ENCODE peak calls at places on chromosomes 12 and 14, in seven cellular contexts. E is pancreas; C is stomach; A is spleen; Q is cardiac muscle cell; G is CD8-positive, alpha-beta T cell; O is left lung. F is an unnamed sample.
A peak's percentile ranks its signal among the peaks of the same experiment; 100 is the strongest.

GRCh38 chr12:19154696-19155095 is 25.2 kb downstream of the PLEKHA5 start:
- DNase-seq in Q (no peak), C (no peak), E (no peak), A (no peak), O (no peak), G (no peak), F (no peak)

GRCh38 chr12:28278499-28278898 is 88.2 kb downstream of the CCDC91 start:
- DNase-seq in C (no peak), Q (no peak), O (no peak), G (no peak), E (no peak), A (no peak), F (no peak)

GRCh38 chr12:101038289-101038871 is 171.7 kb downstream of the SLC5A8 start:
- DNase-seq in C (no peak), Q (no peak), A (no peak), O (no peak), E (no peak), G (no peak), F (no peak)

GRCh38 chr12:30822385-30823139 is 67.8 kb upstream of the CAPRIN2 start:
- DNase-seq in O (peak; percentile 77), C (peak; percentile 79), A (peak; percentile 86), G (peak; percentile 23), Q (peak; percentile 71), E (peak; percentile 87), F (peak; percentile 81)

GRCh38 chr14:22418631-22419030 is 170.4 kb downstream of the DAD1 start:
- DNase-seq in G (no peak), A (no peak), C (no peak), Q (no peak), O (no peak), E (no peak), F (no peak)

GRCh38 chr12:94211011-94211410 is 62.6 kb downstream of the PLXNC1 start:
- DNase-seq in G (no peak), E (no peak), O (no peak), A (no peak), Q (no peak), C (no peak), F (no peak)

GRCh38 chr12:11793896-11794295 is 144.4 kb downstream of the ETV6 start:
- DNase-seq in E (no peak), Q (peak; percentile 76), C (no peak), A (no peak), G (no peak), O (no peak), F (no peak)

GRCh38 chr12:1171657-1172056 is 180.6 kb downstream of the ERC1 start:
- DNase-seq in G (no peak), O (no peak), Q (peak; percentile 71), A (no peak), C (no peak), E (no peak), F (no peak)

GRCh38 chr12:4857472-4858291 is 52.0 kb upstream of the KCNA1 start:
- DNase-seq in G (peak; percentile 65), C (peak; percentile 78), Q (peak; percentile 87), O (peak; percentile 47), A (peak; percentile 85), E (peak; percentile 85), F (peak; percentile 79)

GRCh38 chr14:93960108-93960475 is 16.3 kb downstream of the ASB2 start:
- DNase-seq in G (no peak), O (no peak), C (no peak), A (no peak), Q (no peak), E (no peak), F (no peak)

GRCh38 chr14:83992857-83993256 is 1537.1 kb upstream of the FLRT2 start:
- DNase-seq in A (no peak), Q (no peak), E (no peak), C (no peak), O (no peak), G (no peak), F (no peak)

GRCh38 chr12:108696996-108697290 is 34.4 kb downstream of the CORO1C start:
- DNase-seq in O (no peak), E (no peak), G (no peak), C (no peak), Q (no peak), A (no peak), F (no peak)

GRCh38 chr14:71139058-71139946 is 232.0 kb downstream of the PCNX1 start:
- DNase-seq in O (peak; percentile 53), E (peak; percentile 76), A (peak; percentile 87), Q (peak; percentile 66), G (peak; percentile 66), C (peak; percentile 54), F (peak; percentile 34)

GRCh38 chr14:101070540-101071492 is 167.3 kb upstream of the RTL1 start:
- DNase-seq in G (no peak), E (peak; percentile 49), O (peak; percentile 24), Q (no peak), C (peak; percentile 5), A (peak; percentile 73), F (peak; percentile 4)

GRCh38 chr14:42736408-42736807 is 1129.7 kb downstream of the LRFN5 start:
- DNase-seq in O (no peak), A (no peak), C (no peak), E (no peak), Q (no peak), G (no peak), F (no peak)

GRCh38 chr12:14577344-14577743 is 9.7 kb upstream of the PLBD1 start:
- DNase-seq in O (no peak), A (no peak), Q (no peak), E (no peak), C (no peak), G (no peak), F (no peak)

GRCh38 chr14:93160353-93160801 is 24.3 kb downstream of the MOAP1 start:
- DNase-seq in Q (peak; percentile 22), C (no peak), A (no peak), E (no peak), O (no peak), G (no peak), F (no peak)

GRCh38 chr12:10030446-10030845 is at the start of gene CLEC9A:
- DNase-seq in C (no peak), E (no peak), Q (no peak), A (peak; percentile 73), G (no peak), O (no peak), F (no peak)

GRCh38 chr12:10031318-10031717 is 836 bp downstream of the CLEC9A start:
- DNase-seq in E (no peak), C (no peak), G (no peak), Q (no peak), A (no peak), O (no peak), F (no peak)

GRCh38 chr12:10031771-10032175 is 1.3 kb downstream of the CLEC9A start:
- DNase-seq in O (no peak), Q (no peak), G (no peak), C (no peak), A (no peak), E (no peak), F (no peak)

DNA sequence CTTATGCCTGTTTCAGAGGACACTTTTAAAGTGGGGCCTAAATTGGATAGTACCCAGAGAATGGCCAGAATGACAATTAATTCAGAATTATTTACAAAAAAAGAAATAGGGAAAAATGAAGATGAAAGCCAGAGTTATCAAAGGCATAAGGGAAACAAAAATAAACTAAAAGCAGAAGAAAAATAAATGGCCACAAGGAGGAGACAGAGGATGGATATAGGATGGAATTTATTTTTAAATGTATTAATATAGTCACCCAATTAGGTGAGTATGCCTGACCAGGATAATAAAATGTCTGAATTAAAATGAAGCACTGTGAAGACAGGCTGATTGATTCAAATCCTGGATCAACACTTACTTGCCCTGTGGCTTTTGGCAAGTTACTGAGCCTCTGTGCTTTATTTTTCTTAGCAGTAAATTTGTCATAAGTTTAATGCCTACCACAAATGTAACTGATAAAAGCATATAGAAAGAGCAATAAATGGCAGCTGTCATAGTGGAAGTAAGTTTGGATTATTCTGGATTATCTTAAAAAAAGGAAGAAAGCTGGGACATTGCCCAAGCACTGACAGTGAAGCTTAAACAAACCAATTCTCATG is 3.4 kb downstream of the CLEC9A start:
- DNase-seq in C (no peak), O (no peak), Q (no peak), A (no peak), E (no peak), G (no peak), F (no peak)
- TF ChIP-seq CTCF in C (no peak), O (no peak), Q (no peak), A (no peak), E (no peak), G (peak; percentile 31), F (no peak)

DNA sequence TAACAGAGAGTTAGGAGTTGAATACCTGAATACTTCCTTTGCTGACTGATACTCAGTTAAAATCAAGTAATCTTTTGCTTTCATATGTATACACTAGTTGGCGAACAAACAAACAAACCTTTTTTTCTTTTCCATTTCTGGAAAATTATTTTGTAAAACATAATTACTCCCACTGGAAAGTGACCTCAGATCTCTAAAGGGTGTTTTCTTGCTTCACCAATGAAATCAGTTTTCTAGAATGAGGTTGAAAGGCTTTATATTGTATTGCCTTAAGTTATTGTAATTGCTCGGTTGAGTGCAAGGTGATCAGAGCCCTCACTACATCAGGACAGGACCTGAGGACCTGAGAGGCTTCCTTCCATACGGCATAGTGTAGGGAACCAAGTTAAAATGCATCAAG is at the start of gene OR4K1:
- DNase-seq in E (no peak), C (no peak), G (no peak), Q (no peak), A (no peak), O (no peak), F (no peak)
- H3K9me3 ChIP-seq in E (no peaks in the 10 kb centered on the region), C (peaks cover 6% of the 10 kb centered on the region), G (no peaks in the 10 kb centered on the region), Q (peaks cover 15% of the 10 kb centered on the region), A (peaks cover 8% of the 10 kb centered on the region), O (no peaks in the 10 kb centered on the region), F (no peaks in the 10 kb centered on the region)

DNA sequence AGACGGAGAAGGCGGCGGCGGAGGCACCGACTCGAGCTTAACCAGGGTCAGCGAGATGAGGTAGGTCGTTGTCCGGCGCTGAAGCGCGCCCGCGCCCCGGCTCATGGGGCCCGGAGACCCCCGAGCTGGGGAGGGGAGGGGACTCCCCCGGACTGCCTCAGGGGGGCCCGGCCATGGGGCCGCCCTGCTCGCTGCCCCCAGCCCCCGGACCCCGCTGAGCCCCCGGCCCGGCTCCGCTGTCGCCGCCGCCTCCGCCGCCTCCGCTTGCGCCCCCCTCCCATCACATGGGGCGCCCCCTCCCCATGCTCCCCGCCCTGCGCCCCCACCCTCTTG is 434 bp downstream of the AGAP2 start:
- DNase-seq in O (no peak), C (no peak), E (no peak), G (no peak), Q (no peak), A (no peak), F (no peak)
- H3K27me3 ChIP-seq in O (peaks cover 81% of the 10 kb centered on the region), C (peaks cover 62% of the 10 kb centered on the region), E (peaks cover 12% of the 10 kb centered on the region), G (no peaks in the 10 kb centered on the region), Q (peaks cover 100% of the 10 kb centered on the region), A (peaks cover 22% of the 10 kb centered on the region), F (peaks cover 89% of the 10 kb centered on the region)

DNA sequence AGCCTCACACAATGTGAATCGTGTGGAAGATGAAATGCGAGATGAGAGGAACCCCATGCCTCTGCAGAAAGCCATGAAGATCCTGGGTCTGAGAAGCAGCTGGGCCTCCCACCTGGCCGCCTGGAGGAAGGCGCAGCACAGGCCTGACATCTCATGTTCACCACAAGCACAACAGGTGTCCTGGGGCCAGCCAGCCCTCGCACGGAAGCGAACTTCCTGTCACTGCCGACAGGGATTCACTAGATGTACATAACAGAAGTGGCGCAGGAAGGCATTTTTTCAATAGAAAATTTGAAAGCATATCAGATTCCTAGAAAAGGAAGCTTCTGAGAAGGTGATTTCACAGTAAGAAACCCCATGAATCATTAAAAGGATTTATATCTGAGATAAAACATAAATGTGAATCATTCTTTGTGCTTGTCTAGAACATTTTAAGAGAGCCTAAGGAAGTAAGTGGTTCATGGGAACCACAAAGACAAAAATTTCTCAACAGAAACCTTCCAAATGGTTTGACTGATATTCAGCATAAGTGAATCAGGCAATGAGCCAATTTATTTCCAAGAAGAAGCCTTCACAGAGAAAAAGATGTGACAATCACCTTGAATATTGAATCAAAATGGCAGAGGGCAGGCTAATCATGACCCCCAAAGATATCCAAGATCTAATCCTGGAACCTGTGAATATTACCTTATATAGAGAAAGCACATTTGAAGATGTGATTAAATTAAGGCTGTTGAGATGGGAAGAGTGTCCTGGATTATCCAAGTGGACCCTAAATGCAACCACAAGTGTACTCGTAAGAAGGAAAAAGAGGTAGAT is 311.9 kb downstream of the DUSP6 start:
- DNase-seq in Q (no peak), E (no peak), C (peak; percentile 33), A (peak; percentile 91), G (peak; percentile 46), O (peak; percentile 32), F (no peak)
- TF ChIP-seq CTCF in Q (no peak), E (no peak), C (no peak), A (no peak), G (no peak), O (no peak), F (no peak)

F was measured in tibial artery.